ENCODE peak calls at places on chromosomes 12 and 14, in ten cellular contexts. P is coronary artery; V is CD8-positive, alpha-beta T cell; T is tibial artery; A is HCT116; E is fibroblast of mammary gland; C is lower lobe of right lung; D is IMR-90; F is BJ; X is cardiac fibroblast. Z is an unnamed sample.

GRCh38 chr14:33686218-33686617 is 264.7 kb downstream of the EGLN3 start:
- DNase-seq in P (no peak), V (no peak), T (no peak), A (no peak), E (peak), C (no peak), D (peak), F (peak), X (peak), Z (peak)

GRCh38 chr14:103155013-103155412 is 31.8 kb downstream of the TNFAIP2 start:
- DNase-seq in P (peak), V (no peak), T (peak), A (peak), E (peak), C (peak), D (peak), F (no peak), X (peak), Z (no peak)

GRCh38 chr14:40656301-40656700 is 950.4 kb upstream of the LRFN5 start:
- DNase-seq in P (no peak), V (no peak), T (no peak), A (no peak), E (no peak), C (no peak), D (no peak), F (no peak), X (no peak), Z (no peak)

GRCh38 chr14:42353315-42353714 is 746.6 kb downstream of the LRFN5 start:
- DNase-seq in P (no peak), V (no peak), T (no peak), A (no peak), E (no peak), C (no peak), D (no peak), F (no peak), X (no peak), Z (no peak)

GRCh38 chr14:31934767-31935266 is 142.3 kb upstream of the ARHGAP5 start:
- DNase-seq in P (no peak), V (no peak), T (no peak), A (peak), E (peak), C (no peak), D (peak), F (no peak), X (peak), Z (peak)

GRCh38 chr12:76072568-76072967 is 11.9 kb downstream of the NAP1L1 start:
- DNase-seq in P (no peak), V (no peak), T (no peak), A (no peak), E (no peak), C (no peak), D (no peak), F (no peak), X (no peak), Z (no peak)

GRCh38 chr14:60220917-60221316 is 28.1 kb upstream of the PPM1A start:
- DNase-seq in P (no peak), V (no peak), T (no peak), A (no peak), E (no peak), C (no peak), D (no peak), F (no peak), X (no peak), Z (no peak)

GRCh38 chr12:6697584-6698351 is 2.8 kb downstream of the PIANP start:
- DNase-seq in P (no peak), V (no peak), T (no peak), A (peak), E (peak), C (no peak), D (peak), F (no peak), X (peak), Z (peak)

GRCh38 chr14:69077841-69078240 is 75.1 kb downstream of the DCAF5 start:
- DNase-seq in P (no peak), V (no peak), T (no peak), A (no peak), E (peak), C (no peak), D (peak), F (peak), X (peak), Z (peak)

GRCh38 chr12:42156232-42156631 is 11.6 kb upstream of the GXYLT1 start:
- DNase-seq in P (no peak), V (no peak), T (no peak), A (no peak), E (no peak), C (no peak), D (no peak), F (no peak), X (no peak), Z (no peak)

GRCh38 chr12:91813701-91814100 is 331.9 kb downstream of the BTG1 start:
- DNase-seq in P (no peak), V (no peak), T (no peak), A (no peak), E (peak), C (no peak), D (peak), F (peak), X (no peak), Z (no peak)

GRCh38 chr14:90302529-90303303 is 29.0 kb downstream of the NRDE2 start:
- DNase-seq in P (no peak), V (no peak), T (no peak), A (no peak), E (no peak), C (no peak), D (no peak), F (no peak), X (peak), Z (no peak)

GRCh38 chr12:121811434-121812319 is 7.9 kb downstream of the SETD1B start:
- DNase-seq in P (no peak), V (peak), T (no peak), A (no peak), E (peak), C (peak), D (peak), F (no peak), X (peak), Z (peak)

GRCh38 chr14:20350280-20350679 is 6.8 kb downstream of the PARP2 start:
- DNase-seq in P (no peak), V (no peak), T (no peak), A (no peak), E (peak), C (no peak), D (peak), F (no peak), X (no peak), Z (no peak)

GRCh38 chr12:125794401-125794800 is 729.2 kb downstream of the AACS start:
- DNase-seq in P (no peak), V (no peak), T (no peak), A (no peak), E (no peak), C (no peak), D (no peak), F (no peak), X (no peak), Z (peak)

GRCh38 chr14:22106700-22107697 is 433.4 kb upstream of the OR4E1 start:
- DNase-seq in P (no peak), V (no peak), T (no peak), A (no peak), E (no peak), C (no peak), D (peak), F (no peak), X (no peak), Z (no peak)

GRCh38 chr14:103385994-103386491 is 828 bp downstream of the MARK3 start:
- DNase-seq in P (no peak), V (peak), T (no peak), A (no peak), E (peak), C (peak), D (peak), F (no peak), X (no peak), Z (peak)

GRCh38 chr12:750356-751191 is 1.8 kb upstream of the WNK1 start:
- DNase-seq in P (no peak), V (no peak), T (no peak), A (no peak), E (no peak), C (no peak), D (no peak), F (no peak), X (no peak), Z (no peak)

GRCh38 chr14:56422703-56423213 is 156.8 kb upstream of the TMEM260 start:
- DNase-seq in P (no peak), V (no peak), T (peak), A (peak), E (peak), C (peak), D (peak), F (no peak), X (peak), Z (peak)

GRCh38 chr14:94622653-94623421 is 10.6 kb downstream of the SERPINA3 start:
- DNase-seq in P (no peak), V (no peak), T (peak), A (no peak), E (no peak), C (no peak), D (no peak), F (no peak), X (no peak), Z (peak)

GRCh38 chr14:93757185-93757584 is 31.1 kb downstream of the PRIMA1 start:
- DNase-seq in P (no peak), V (no peak), T (no peak), A (no peak), E (no peak), C (no peak), D (no peak), F (no peak), X (no peak), Z (no peak)

GRCh38 chr14:59675394-59675793 is 98.8 kb upstream of the CCDC175 start:
- DNase-seq in P (no peak), V (no peak), T (no peak), A (no peak), E (no peak), C (no peak), D (no peak), F (no peak), X (no peak), Z (no peak)

GRCh38 chr12:30959778-30960177 is 33.2 kb downstream of the TSPAN11 start:
- DNase-seq in P (no peak), V (no peak), T (no peak), A (no peak), E (no peak), C (no peak), D (no peak), F (no peak), X (no peak), Z (no peak)

GRCh38 chr12:42143401-42144173 is 1.1 kb downstream of the GXYLT1 start:
- DNase-seq in P (no peak), V (no peak), T (no peak), A (no peak), E (peak), C (no peak), D (peak), F (no peak), X (peak), Z (peak)

GRCh38 chr14:96424104-96424989 is 32.4 kb downstream of the AK7 start:
- DNase-seq in P (no peak), V (peak), T (peak), A (peak), E (peak), C (peak), D (peak), F (peak), X (peak), Z (peak)

GRCh38 chr14:91693342-91693741 is 38.5 kb downstream of the CATSPERB start:
- DNase-seq in P (no peak), V (no peak), T (no peak), A (no peak), E (peak), C (no peak), D (no peak), F (no peak), X (peak), Z (no peak)

GRCh38 chr14:28695109-28695508 is 71.5 kb upstream of the FOXG1 start:
- DNase-seq in P (no peak), V (no peak), T (no peak), A (no peak), E (no peak), C (no peak), D (no peak), F (no peak), X (no peak), Z (no peak)

GRCh38 chr14:101123639-101124525 is 220.4 kb upstream of the RTL1 start:
- DNase-seq in P (peak), V (peak), T (peak), A (no peak), E (peak), C (no peak), D (no peak), F (no peak), X (no peak), Z (no peak)

GRCh38 chr14:50795909-50796308 is 35.1 kb downstream of the NIN start:
- DNase-seq in P (no peak), V (no peak), T (no peak), A (no peak), E (no peak), C (no peak), D (no peak), F (no peak), X (no peak), Z (no peak)
- H3K4me3 ChIP-seq in P (no peak), V (no peak), T (no peak), A (no peak), E (no peak), C (no peak), D (no peak), F (no peak), X (no peak), Z (no peak)

GRCh38 chr12:57244306-57244696 is 6.7 kb downstream of the STAC3 start:
- DNase-seq in P (peak), V (no peak), T (no peak), A (no peak), E (no peak), C (no peak), D (no peak), F (no peak), X (no peak), Z (no peak)

GRCh38 chr12:57242329-57242690 is 8.7 kb downstream of the STAC3 start:
- DNase-seq in P (peak), V (no peak), T (no peak), A (no peak), E (no peak), C (no peak), D (no peak), F (no peak), X (no peak), Z (no peak)

GRCh38 chr12:57241556-57242310 is 9.3 kb downstream of the STAC3 start:
- DNase-seq in P (peak), V (no peak), T (peak), A (no peak), E (no peak), C (no peak), D (no peak), F (no peak), X (no peak), Z (no peak)

GRCh38 chr12:57242691-57243454 is 8.1 kb downstream of the STAC3 start:
- DNase-seq in P (peak), V (peak), T (no peak), A (peak), E (no peak), C (no peak), D (peak), F (no peak), X (peak), Z (peak)

DNA sequence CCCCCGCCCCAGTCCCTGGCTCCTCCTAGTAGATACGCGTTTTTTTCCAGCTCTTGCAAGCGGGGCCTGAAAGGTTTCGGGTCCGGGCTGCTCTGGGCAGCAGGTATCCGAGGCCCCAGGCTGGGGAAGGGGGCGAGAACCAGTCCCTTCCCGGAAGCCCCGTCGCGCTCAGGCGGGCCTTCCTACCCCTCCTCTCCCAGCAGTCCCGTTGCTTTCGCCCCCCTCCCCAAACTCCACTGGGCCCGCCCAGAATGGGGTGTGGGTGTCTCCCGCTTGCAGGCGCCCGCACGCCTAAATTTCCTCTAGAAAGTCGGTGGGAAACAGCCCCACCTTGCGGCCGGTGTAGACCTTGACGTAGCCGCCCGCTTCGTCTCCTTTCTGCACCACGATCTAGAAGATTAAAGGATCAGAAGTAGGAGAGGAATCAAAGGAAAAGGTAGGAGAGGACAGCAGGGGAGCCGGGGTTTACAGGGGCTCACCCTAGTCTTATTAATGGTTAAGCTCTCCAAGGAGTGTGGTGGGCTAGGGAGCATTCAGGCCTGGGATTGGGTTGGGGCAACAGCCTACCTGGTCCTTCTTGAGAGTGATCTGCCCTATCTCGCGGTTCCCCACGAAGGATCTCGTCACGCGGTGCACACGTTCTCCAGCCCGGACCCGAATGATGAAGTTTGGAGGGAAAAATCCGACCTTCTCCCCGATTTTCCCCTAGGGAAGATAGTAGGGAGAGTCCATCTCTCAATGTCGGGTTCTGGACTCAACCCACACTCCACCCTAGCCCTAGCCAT is 7.3 kb downstream of the STAC3 start:
- DNase-seq in P (peak), V (peak), T (peak), A (peak), E (peak), C (peak), D (peak), F (no peak), X (peak), Z (peak)
- H3K4me3 ChIP-seq in P (peak), V (peak), T (no peak), A (peak), E (peak), C (peak), D (peak), F (peak), X (peak), Z (peak)

GRCh38 chr12:50069069-50069468 is 11.7 kb downstream of the ASIC1 start:
- DNase-seq in P (no peak), V (no peak), T (no peak), A (no peak), E (no peak), C (no peak), D (no peak), F (no peak), X (no peak), Z (no peak)
- H3K4me3 ChIP-seq in P (no peak), V (no peak), T (no peak), A (no peak), E (no peak), C (no peak), D (no peak), F (no peak), X (no peak), Z (no peak)

GRCh38 chr12:90627180-90627896 is 327.6 kb downstream of the CCER1 start:
- DNase-seq in P (no peak), V (no peak), T (no peak), A (no peak), E (peak), C (no peak), D (peak), F (no peak), X (no peak), Z (peak)
- H3K4me3 ChIP-seq in P (no peak), V (no peak), T (no peak), A (no peak), E (no peak), C (no peak), D (no peak), F (no peak), X (no peak), Z (no peak)

DNA sequence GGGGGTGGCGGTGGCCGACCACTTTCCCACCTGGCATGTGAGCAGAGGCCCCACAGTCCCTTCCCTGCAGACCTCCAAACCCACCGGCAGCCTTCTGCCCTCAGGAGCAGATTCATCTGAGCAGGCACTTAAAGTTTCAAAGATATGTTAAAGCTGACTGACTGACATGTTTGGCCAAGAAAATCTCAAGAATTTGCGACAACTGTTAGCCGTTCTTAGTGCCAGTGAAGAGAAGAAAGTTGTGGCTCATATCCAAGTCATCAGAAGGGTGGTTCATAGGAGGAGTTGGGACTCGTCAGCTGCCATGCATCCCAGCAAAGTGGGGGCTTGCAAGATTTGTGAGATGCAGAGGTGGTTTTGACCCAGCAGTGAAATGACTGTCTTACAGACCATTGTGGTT is 27.2 kb downstream of the ELK3 start:
- DNase-seq in P (peak), V (no peak), T (no peak), A (no peak), E (no peak), C (no peak), D (no peak), F (no peak), X (no peak), Z (no peak)
- H3K4me3 ChIP-seq in P (no peak), V (no peak), T (no peak), A (no peak), E (no peak), C (no peak), D (no peak), F (no peak), X (no peak), Z (no peak)

GRCh38 chr14:67833403-67833802 is 13.8 kb downstream of the RAD51B start:
- DNase-seq in P (no peak), V (no peak), T (no peak), A (no peak), E (no peak), C (no peak), D (no peak), F (no peak), X (no peak), Z (no peak)

GRCh38 chr14:67831122-67831521 is 11.5 kb downstream of the RAD51B start:
- DNase-seq in P (no peak), V (no peak), T (no peak), A (no peak), E (no peak), C (no peak), D (no peak), F (no peak), X (no peak), Z (no peak)

GRCh38 chr14:67837011-67837624 is 17.5 kb downstream of the RAD51B start:
- DNase-seq in P (no peak), V (no peak), T (peak), A (peak), E (peak), C (no peak), D (peak), F (peak), X (peak), Z (peak)

GRCh38 chr14:67835596-67835995 is 16.0 kb downstream of the RAD51B start:
- DNase-seq in P (no peak), V (no peak), T (no peak), A (no peak), E (no peak), C (no peak), D (no peak), F (no peak), X (no peak), Z (no peak)
- H3K4me3 ChIP-seq in P (no peak), V (no peak), T (no peak), A (no peak), E (no peak), C (no peak), D (no peak), F (no peak), X (no peak), Z (no peak)

GRCh38 chr12:26940820-26941219 is 2.5 kb downstream of the FGFR1OP2 start:
- DNase-seq in P (no peak), V (no peak), T (no peak), A (no peak), E (peak), C (no peak), D (peak), F (no peak), X (peak), Z (peak)
- H3K4me3 ChIP-seq in P (peak), V (peak), T (no peak), A (no peak), E (no peak), C (peak), D (no peak), F (no peak), X (peak), Z (no peak)

GRCh38 chr14:25048170-25049126 is 1.5 kb downstream of the STXBP6 start:
- DNase-seq in P (no peak), V (no peak), T (peak), A (no peak), E (peak), C (no peak), D (peak), F (peak), X (peak), Z (peak)
- H3K4me3 ChIP-seq in P (peak), V (no peak), T (peak), A (no peak), E (peak), C (peak), D (peak), F (peak), X (peak), Z (peak)